ENCODE peak calls at places on chromosome 13, in five cellular contexts. K, V, Z, C and H are unnamed samples.

GRCh38 chr13:110329798-110330461 is 22.8 kb downstream of the COL4A2 start:
- DNase-seq in K (no peak), V (peak), Z (no peak), C (no peak), H (no peak)

GRCh38 chr13:101556676-101557121 is 104.2 kb downstream of the ITGBL1 start:
- DNase-seq in K (no peak), V (no peak), Z (no peak), C (no peak), H (no peak)

GRCh38 chr13:45707701-45708100 is 5.6 kb downstream of the CBY2 start:
- DNase-seq in K (no peak), V (no peak), Z (no peak), C (no peak), H (no peak)

GRCh38 chr13:42114912-42115311 is 66.5 kb downstream of the DGKH start:
- DNase-seq in K (no peak), V (no peak), Z (no peak), C (no peak), H (no peak)

GRCh38 chr13:60627071-60627686 is 230.2 kb downstream of the TDRD3 start:
- DNase-seq in K (no peak), V (no peak), Z (peak), C (no peak), H (no peak)

GRCh38 chr13:42753697-42754096 is 27.7 kb upstream of the FAM216B start:
- DNase-seq in K (no peak), V (no peak), Z (no peak), C (no peak), H (no peak)

GRCh38 chr13:64869539-64869938 is 2360.6 kb downstream of the PCDH9 start:
- DNase-seq in K (no peak), V (no peak), Z (no peak), C (no peak), H (no peak)

GRCh38 chr13:37295046-37295445 is 189.6 kb upstream of the CSNK1A1L start:
- DNase-seq in K (no peak), V (peak), Z (no peak), C (no peak), H (no peak)

GRCh38 chr13:70732611-70733010 is 624.4 kb upstream of the KLHL1 start:
- DNase-seq in K (no peak), V (no peak), Z (no peak), C (no peak), H (no peak)

GRCh38 chr13:111961236-111961635 is 105.7 kb upstream of the SOX1 start:
- DNase-seq in K (no peak), V (no peak), Z (no peak), C (no peak), H (no peak)

GRCh38 chr13:111973186-111974064 is 93.5 kb upstream of the SOX1 start:
- DNase-seq in K (no peak), V (no peak), Z (no peak), C (no peak), H (no peak)

GRCh38 chr13:99847318-99847750 is 124.2 kb downstream of the ZIC5 start:
- DNase-seq in K (no peak), V (no peak), Z (no peak), C (no peak), H (no peak)

GRCh38 chr13:40316301-40316700 is 350.1 kb downstream of the FOXO1 start:
- DNase-seq in K (no peak), V (no peak), Z (no peak), C (no peak), H (no peak)

GRCh38 chr13:49524740-49525501 is 29.2 kb downstream of the PHF11 start:
- DNase-seq in K (no peak), V (no peak), Z (no peak), C (no peak), H (no peak)

GRCh38 chr13:30835442-30835841 is 70.6 kb upstream of the MEDAG start:
- DNase-seq in K (no peak), V (no peak), Z (no peak), C (no peak), H (no peak)

GRCh38 chr13:79631260-79631659 is 150.3 kb downstream of the NDFIP2 start:
- DNase-seq in K (no peak), V (no peak), Z (no peak), C (no peak), H (peak)

GRCh38 chr13:101942038-101942437 is 459.8 kb downstream of the FGF14 start:
- DNase-seq in K (no peak), V (no peak), Z (peak), C (no peak), H (no peak)

GRCh38 chr13:19817510-19818158 is 34.9 kb upstream of the PSPC1 start:
- DNase-seq in K (no peak), V (no peak), Z (no peak), C (no peak), H (no peak)

GRCh38 chr13:26708007-26708297 is 52.6 kb downstream of the GPR12 start:
- DNase-seq in K (no peak), V (no peak), Z (no peak), C (no peak), H (no peak)

GRCh38 chr13:92187378-92187989 is 789.1 kb downstream of the GPC5 start:
- DNase-seq in K (no peak), V (no peak), Z (peak), C (no peak), H (no peak)

GRCh38 chr13:83881917-83882625 is at the start of gene SLITRK1:
- DNase-seq in K (no peak), V (no peak), Z (peak), C (no peak), H (peak)

GRCh38 chr13:51781246-51782022 is 22.5 kb downstream of the DHRS12 start:
- DNase-seq in K (no peak), V (no peak), Z (no peak), C (no peak), H (no peak)

GRCh38 chr13:103884139-103884723 is 818.0 kb upstream of the SLC10A2 start:
- DNase-seq in K (no peak), V (no peak), Z (no peak), C (no peak), H (no peak)

GRCh38 chr13:76455960-76456359 is 430.2 kb downstream of the KCTD12 start:
- DNase-seq in K (no peak), V (no peak), Z (no peak), C (no peak), H (no peak)

GRCh38 chr13:26664942-26665341 is 95.6 kb downstream of the GPR12 start:
- DNase-seq in K (no peak), V (no peak), Z (no peak), C (no peak), H (no peak)

GRCh38 chr13:101626925-101627555 is 174.6 kb downstream of the ITGBL1 start:
- DNase-seq in K (no peak), V (no peak), Z (no peak), C (no peak), H (no peak)

GRCh38 chr13:75417006-75417384 is 65.0 kb downstream of the TBC1D4 start:
- DNase-seq in K (no peak), V (no peak), Z (no peak), C (no peak), H (no peak)

GRCh38 chr13:113862766-113863510 is 938 bp downstream of the GAS6 start:
- DNase-seq in K (no peak), V (no peak), Z (peak), C (peak), H (no peak)

GRCh38 chr13:82933986-82934385 is 948.3 kb downstream of the SLITRK1 start:
- DNase-seq in K (no peak), V (no peak), Z (no peak), C (no peak), H (no peak)

GRCh38 chr13:71148391-71148790 is 718.6 kb downstream of the DACH1 start:
- DNase-seq in K (no peak), V (no peak), Z (no peak), C (no peak), H (no peak)

GRCh38 chr13:91220872-91221271 is 126.6 kb upstream of the MIR17HG start:
- DNase-seq in K (no peak), V (no peak), Z (no peak), C (no peak), H (no peak)

GRCh38 chr13:36608474-36608873 is 65.3 kb upstream of the SERTM1 start:
- DNase-seq in K (no peak), V (no peak), Z (no peak), C (no peak), H (no peak)

GRCh38 chr13:110307697-110308376 is 753 bp downstream of the COL4A2 start:
- DNase-seq in K (no peak), V (peak), Z (no peak), C (peak), H (no peak)

GRCh38 chr13:108574856-108575255 is 54.6 kb upstream of the MYO16 start:
- DNase-seq in K (no peak), V (no peak), Z (no peak), C (no peak), H (no peak)

DNA sequence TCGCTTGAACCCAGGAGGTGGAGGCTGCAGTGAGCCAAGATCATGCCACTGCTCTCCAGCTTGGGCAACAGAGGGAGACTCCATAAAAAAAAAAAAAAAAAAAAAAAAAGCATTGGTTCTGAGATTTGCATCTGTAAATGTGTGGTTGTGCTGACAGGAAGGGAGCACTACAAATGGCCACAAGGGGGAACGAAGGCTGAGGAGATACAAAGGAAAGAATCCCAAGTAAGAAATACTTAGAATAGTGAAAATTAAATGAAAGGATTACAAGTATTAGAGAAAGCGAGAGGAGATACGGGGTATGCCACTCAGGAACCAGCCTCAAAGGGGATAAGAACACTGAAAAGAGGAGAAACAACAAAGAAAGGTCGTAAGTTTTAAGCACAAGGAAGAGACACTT is 284.9 kb downstream of the KLF12 start:
- DNase-seq in K (no peak), V (no peak), Z (peak), C (no peak), H (no peak)
- TF ChIP-seq CTCF in K (no peak), V (peak), Z (peak), C (no peak), H (peak)

GRCh38 chr13:24861617-24862362 is 97.8 kb downstream of the RNF17 start:
- DNase-seq in K (no peak), V (no peak), Z (no peak), C (no peak), H (no peak)

GRCh38 chr13:24860775-24861174 is 96.8 kb downstream of the RNF17 start:
- DNase-seq in K (no peak), V (no peak), Z (no peak), C (no peak), H (no peak)

GRCh38 chr13:24854311-24854710 is 90.3 kb downstream of the RNF17 start:
- DNase-seq in K (no peak), V (no peak), Z (no peak), C (no peak), H (no peak)

GRCh38 chr13:24863748-24864540 is 100.0 kb downstream of the RNF17 start:
- DNase-seq in K (no peak), V (no peak), Z (no peak), C (no peak), H (no peak)

DNA sequence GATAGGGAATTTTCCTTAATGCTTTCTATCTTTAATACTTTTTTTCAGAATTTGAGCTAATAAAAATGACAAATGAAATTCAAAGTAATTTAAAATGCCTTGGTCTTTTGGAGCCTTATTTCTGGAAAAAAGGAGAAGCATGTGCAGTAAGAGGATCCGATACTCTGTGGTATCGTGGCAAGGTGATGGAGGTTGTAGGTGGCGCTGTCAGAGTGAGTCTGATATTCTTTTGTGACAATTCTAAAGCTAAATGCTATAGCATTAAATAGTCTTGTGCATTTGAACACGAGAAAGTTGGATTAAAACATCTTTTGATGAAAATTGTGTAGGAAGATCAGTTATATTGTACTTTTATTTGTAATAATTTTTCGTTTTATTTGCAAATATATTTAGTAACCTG is 95.0 kb downstream of the RNF17 start:
- DNase-seq in K (no peak), V (no peak), Z (no peak), C (no peak), H (no peak)
- TF ChIP-seq CTCF in K (no peak), V (no peak), Z (no peak), C (no peak), H (no peak)

GRCh38 chr13:73401769-73402168 is 343.0 kb downstream of the KLF5 start:
- DNase-seq in K (no peak), V (no peak), Z (no peak), C (no peak), H (no peak)

GRCh38 chr13:73403362-73404150 is 344.8 kb downstream of the KLF5 start:
- DNase-seq in K (no peak), V (no peak), Z (no peak), C (no peak), H (no peak)

GRCh38 chr13:73404581-73404980 is 345.8 kb downstream of the KLF5 start:
- DNase-seq in K (no peak), V (no peak), Z (no peak), C (no peak), H (no peak)

GRCh38 chr13:73397486-73398020 is 338.7 kb downstream of the KLF5 start:
- DNase-seq in K (no peak), V (no peak), Z (no peak), C (no peak), H (no peak)

DNA sequence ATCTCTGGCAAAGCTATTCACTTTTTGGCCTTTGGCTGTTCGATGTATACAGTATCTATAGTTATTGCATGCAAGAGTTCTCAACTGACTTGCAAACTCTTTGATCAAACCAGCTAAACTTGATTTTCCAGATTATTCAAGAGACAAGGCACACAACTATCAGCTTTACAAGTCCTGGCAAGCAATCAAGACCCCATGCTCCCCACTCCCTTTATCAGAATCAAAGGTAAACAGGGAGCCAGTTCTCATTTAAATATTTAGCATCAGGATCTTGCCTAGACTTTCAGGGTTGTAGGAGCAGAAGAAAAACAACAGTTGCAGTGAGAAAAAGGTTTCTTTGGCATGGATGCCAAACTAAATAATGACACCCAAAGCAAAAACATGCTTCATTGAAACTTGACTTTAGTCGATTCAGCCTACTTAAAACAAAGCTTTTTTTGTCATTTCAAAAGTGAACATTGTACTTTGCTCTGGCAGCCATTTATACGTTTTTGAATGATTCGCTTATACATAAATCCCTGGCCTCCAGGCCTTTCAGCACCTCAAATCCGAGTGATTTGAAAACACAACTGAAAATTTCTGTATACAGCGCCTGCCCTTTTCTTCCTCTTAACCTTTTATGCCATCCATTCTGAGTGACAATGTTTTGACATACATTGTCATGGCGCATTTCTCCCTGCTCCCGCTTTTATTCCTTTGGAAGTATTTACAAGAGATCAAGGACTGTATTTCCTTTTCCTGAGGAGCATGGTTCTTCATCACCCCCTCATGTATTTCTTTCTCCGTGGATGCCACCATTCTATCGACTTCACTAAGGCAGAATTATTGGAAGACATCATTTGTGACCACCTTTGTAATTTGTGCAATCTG is 340.8 kb downstream of the KLF5 start:
- DNase-seq in K (no peak), V (no peak), Z (no peak), C (no peak), H (no peak)
- TF ChIP-seq CTCF in K (no peak), V (no peak), Z (no peak), C (no peak), H (no peak)

DNA sequence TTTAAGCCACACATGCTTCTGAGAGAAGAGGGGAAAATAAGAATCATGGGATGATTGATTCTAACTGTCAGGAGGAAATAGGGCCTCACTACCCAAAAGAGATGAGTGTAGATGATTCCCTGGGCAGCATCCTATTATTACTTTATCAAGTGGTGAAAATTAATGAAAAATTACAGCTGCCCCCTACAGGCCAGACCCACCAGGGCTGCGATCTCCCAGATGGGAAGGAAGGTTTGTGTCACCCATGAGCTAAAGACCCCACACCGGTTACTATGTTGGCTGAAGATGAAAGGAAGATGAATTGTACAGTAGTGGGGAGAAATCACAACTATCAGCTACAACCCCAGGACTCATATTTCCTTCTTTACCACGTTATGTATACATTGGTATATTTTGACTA is 49.5 kb downstream of the RFC3 start:
- DNase-seq in K (no peak), V (no peak), Z (no peak), C (no peak), H (no peak)
- TF ChIP-seq CTCF in K (no peak), V (no peak), Z (no peak), C (no peak), H (no peak)